ENCODE peak calls at places on chromosomes 13 and 19, in eight cellular contexts. H, Q, R, S, Y, O, V and M are unnamed samples.

GRCh38 chr19:290539-291521 is at the start of gene PLPP2:
- DNase-seq in H (no peak), Q (no peak), R (peak), S (peak), Y (no peak), O (no peak), V (no peak), M (no peak)

GRCh38 chr19:33134571-33135041 is 2.7 kb downstream of the WDR88 start:
- DNase-seq in H (no peak), Q (no peak), R (no peak), S (no peak), Y (no peak), O (no peak), V (no peak), M (no peak)

GRCh38 chr13:95301135-95301946 is at the start of gene ABCC4:
- DNase-seq in H (peak), Q (peak), R (peak), S (peak), Y (peak), O (peak), V (peak), M (peak)

GRCh38 chr19:6458695-6459355 is 767 bp downstream of the SLC25A23 start:
- DNase-seq in H (no peak), Q (no peak), R (no peak), S (no peak), Y (no peak), O (no peak), V (no peak), M (no peak)

GRCh38 chr19:46722004-46722380 is 5.1 kb upstream of the PRKD2 start:
- DNase-seq in H (no peak), Q (no peak), R (no peak), S (no peak), Y (no peak), O (no peak), V (no peak), M (no peak)

GRCh38 chr19:6564393-6564792 is 26.6 kb downstream of the CD70 start:
- DNase-seq in H (no peak), Q (peak), R (no peak), S (no peak), Y (no peak), O (no peak), V (no peak), M (no peak)

GRCh38 chr19:14006766-14007562 is 844 bp upstream of the RFX1 start:
- DNase-seq in H (peak), Q (no peak), R (no peak), S (peak), Y (peak), O (no peak), V (no peak), M (no peak)

GRCh38 chr19:38850976-38851621 is 1.3 kb upstream of the HNRNPL start:
- DNase-seq in H (peak), Q (no peak), R (peak), S (no peak), Y (no peak), O (peak), V (no peak), M (no peak)

GRCh38 chr19:14516746-14517438 is 1.3 kb downstream of the DNAJB1 start:
- DNase-seq in H (no peak), Q (no peak), R (no peak), S (no peak), Y (no peak), O (no peak), V (no peak), M (no peak)

GRCh38 chr13:31073859-31074718 is 87.6 kb downstream of the HSPH1 start:
- DNase-seq in H (no peak), Q (peak), R (no peak), S (no peak), Y (no peak), O (peak), V (no peak), M (peak)

GRCh38 chr19:57802269-57802668 is 12.4 kb downstream of the ZNF552 start:
- DNase-seq in H (no peak), Q (no peak), R (no peak), S (no peak), Y (no peak), O (no peak), V (no peak), M (no peak)

GRCh38 chr19:38686530-38686888 is 39.1 kb downstream of the ACTN4 start:
- DNase-seq in H (no peak), Q (no peak), R (no peak), S (no peak), Y (no peak), O (no peak), V (no peak), M (no peak)

GRCh38 chr19:45508681-45508930 is 1.3 kb downstream of the VASP start:
- DNase-seq in H (no peak), Q (no peak), R (no peak), S (no peak), Y (no peak), O (no peak), V (no peak), M (no peak)

DNA sequence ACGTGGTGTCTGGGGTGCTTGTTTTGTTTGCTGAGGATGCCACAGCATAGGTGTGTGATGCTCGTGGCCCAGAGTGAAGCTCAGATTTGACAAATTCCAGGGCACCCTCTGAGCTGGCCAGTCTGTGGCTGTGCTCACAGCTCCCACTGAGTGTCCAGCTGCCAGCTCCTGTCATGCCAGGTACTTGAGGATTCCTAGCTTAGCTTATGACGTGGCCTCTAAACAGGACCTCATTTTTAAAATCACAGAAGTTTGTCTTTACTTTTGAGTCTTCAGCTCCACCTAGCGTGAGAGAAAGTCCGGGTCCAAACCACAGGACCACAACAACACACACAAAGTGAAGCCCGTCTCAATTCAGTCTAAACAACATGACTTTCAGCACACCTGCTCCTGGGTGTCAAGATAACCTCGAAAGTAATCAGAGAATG is 117.3 kb downstream of the RAB20 start:
- DNase-seq in H (no peak), Q (peak), R (peak), S (no peak), Y (no peak), O (no peak), V (no peak), M (no peak)
- H3K4me3 ChIP-seq in H (no peak), Q (no peak), R (no peak), S (no peak), Y (no peak), O (no peak), V (no peak), M (no peak)

GRCh38 chr19:56476093-56476492 is 1.1 kb downstream of the ZNF667 start:
- DNase-seq in H (no peak), Q (no peak), R (no peak), S (no peak), Y (no peak), O (no peak), V (no peak), M (no peak)
- H3K4me3 ChIP-seq in H (no peak), Q (no peak), R (peak), S (no peak), Y (peak), O (no peak), V (peak), M (peak)

GRCh38 chr19:37506387-37507166 is at the start of gene ZNF793:
- DNase-seq in H (peak), Q (peak), R (peak), S (peak), Y (peak), O (peak), V (peak), M (peak)
- H3K4me3 ChIP-seq in H (peak), Q (peak), R (peak), S (peak), Y (peak), O (peak), V (peak), M (peak)

DNA sequence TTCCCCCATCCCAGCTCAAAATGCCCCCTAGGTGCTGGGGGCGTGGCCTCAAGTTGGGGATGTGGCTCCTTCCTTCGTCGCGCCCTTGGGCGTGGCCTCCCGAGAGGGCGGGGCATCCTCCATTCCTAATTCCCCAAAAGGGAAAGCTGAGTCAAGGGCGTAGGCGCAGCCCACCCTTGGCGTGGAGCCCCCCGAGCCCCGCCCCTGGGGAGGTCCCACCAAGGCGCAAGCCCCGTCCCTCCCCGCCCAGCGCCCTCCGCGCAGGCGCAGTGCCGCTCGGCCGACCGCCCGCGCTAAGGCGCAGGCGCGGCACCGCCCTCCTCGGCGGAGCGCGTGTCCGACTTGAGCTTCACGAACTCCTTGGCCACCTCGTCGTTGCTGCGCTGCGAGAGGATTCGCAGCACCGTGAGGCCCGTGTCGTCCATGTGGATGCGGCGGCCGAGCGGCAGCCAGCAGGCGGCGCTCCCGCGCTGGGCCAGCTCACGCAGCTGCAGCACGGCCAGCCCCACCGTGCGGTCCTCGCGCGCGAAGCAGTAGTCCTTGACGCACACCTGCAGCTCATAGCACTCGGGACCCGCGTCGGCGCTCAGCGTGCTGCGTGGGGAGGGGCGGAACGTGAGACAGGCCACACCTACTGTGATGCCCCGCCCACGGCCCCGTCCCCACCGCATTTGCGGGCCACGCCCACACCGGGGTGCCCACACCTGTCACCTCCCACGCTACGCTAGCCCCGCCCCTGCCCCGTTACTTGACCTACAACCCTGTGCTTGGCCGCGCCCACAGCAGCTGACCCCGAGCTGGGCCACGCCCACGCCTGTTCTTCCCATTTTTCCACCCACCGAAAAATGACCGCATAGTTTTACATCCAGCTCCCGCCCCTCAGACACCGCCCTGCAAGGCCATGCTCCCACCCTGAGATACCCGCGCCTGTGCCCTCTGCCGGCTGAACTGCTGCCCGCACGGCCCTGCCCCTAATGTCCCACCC is 50.6 kb downstream of the COLGALT1 start:
- DNase-seq in H (peak), Q (peak), R (peak), S (peak), Y (peak), O (peak), V (no peak), M (peak)
- H3K4me3 ChIP-seq in H (peak), Q (no peak), R (peak), S (no peak), Y (peak), O (no peak), V (peak), M (peak)

GRCh38 chr19:2711175-2711936 is 8.9 kb upstream of the GNG7 start:
- DNase-seq in H (no peak), Q (peak), R (no peak), S (no peak), Y (no peak), O (no peak), V (peak), M (peak)
- H3K4me3 ChIP-seq in H (no peak), Q (no peak), R (no peak), S (no peak), Y (no peak), O (no peak), V (peak), M (no peak)